ENCODE peak calls at places on chromosomes 12 and 14, in seven cellular contexts. G is endodermal cell; F is psoas muscle; E is lung; B is cardiac muscle cell; I is neural progenitor cell; X is CD4-positive, alpha-beta memory T cell. K is an unnamed sample.
A peak's percentile ranks its signal among the peaks of the same experiment; 100 is the strongest.

GRCh38 chr12:2970744-2971143 is 11.5 kb downstream of the TEAD4 start:
- DNase-seq in G (no peak), F (peak; percentile 41), E (no peak), B (no peak), I (no peak), X (no peak), K (no peak)

GRCh38 chr14:104712881-104713734 is 10.9 kb upstream of the ADSS1 start:
- DNase-seq in G (no peak), F (no peak), E (no peak), B (no peak), I (no peak), X (no peak), K (no peak)

GRCh38 chr12:56104815-56105476 is 587 bp downstream of the PA2G4 start:
- DNase-seq in G (no peak), F (peak; percentile 21), E (no peak), B (no peak), I (no peak), X (no peak), K (no peak)

GRCh38 chr14:24705840-24706239 is 71.8 kb upstream of the GZMB start:
- DNase-seq in G (no peak), F (no peak), E (no peak), B (no peak), I (no peak), X (no peak), K (no peak)

GRCh38 chr14:94935901-94936300 is 166.0 kb upstream of the GSC start:
- DNase-seq in G (no peak), F (no peak), E (no peak), B (no peak), I (no peak), X (no peak), K (no peak)

GRCh38 chr14:105537580-105538474 is 11.4 kb downstream of the TMEM121 start:
- DNase-seq in G (peak; percentile 89), F (peak; percentile 54), E (peak; percentile 59), B (peak; percentile 19), I (peak; percentile 40), X (peak; percentile 73), K (no peak)

GRCh38 chr12:78792052-78792698 is 72.4 kb upstream of the SYT1 start:
- DNase-seq in G (no peak), F (no peak), E (no peak), B (no peak), I (no peak), X (no peak), K (no peak)

GRCh38 chr14:85529803-85530574 is at the start of gene FLRT2:
- DNase-seq in G (peak; percentile 84), F (peak; percentile 61), E (no peak), B (peak; percentile 88), I (peak; percentile 62), X (no peak), K (peak; percentile 40)

GRCh38 chr14:75711134-75711795 is 50.2 kb downstream of the TTLL5 start:
- DNase-seq in G (peak; percentile 67), F (no peak), E (no peak), B (peak; percentile 80), I (peak; percentile 59), X (no peak), K (peak; percentile 39)

GRCh38 chr12:116012757-116013156 is 264.7 kb downstream of the MED13L start:
- DNase-seq in G (no peak), F (no peak), E (no peak), B (no peak), I (no peak), X (no peak), K (no peak)

GRCh38 chr12:51343201-51343600 is 3.3 kb downstream of the CELA1 start:
- DNase-seq in G (no peak), F (no peak), E (no peak), B (no peak), I (no peak), X (no peak), K (no peak)

GRCh38 chr12:1518763-1519516 is 75.4 kb downstream of the FBXL14 start:
- DNase-seq in G (peak; percentile 70), F (no peak), E (no peak), B (peak; percentile 65), I (no peak), X (no peak), K (no peak)

GRCh38 chr12:125954362-125954761 is 889.1 kb downstream of the AACS start:
- DNase-seq in G (peak; percentile 67), F (no peak), E (no peak), B (no peak), I (peak; percentile 6), X (no peak), K (no peak)

GRCh38 chr12:5258498-5258897 is 173.4 kb upstream of the NTF3 start:
- DNase-seq in G (no peak), F (no peak), E (no peak), B (peak; percentile 34), I (no peak), X (no peak), K (no peak)

GRCh38 chr14:100883789-100884101 is 19.8 kb downstream of the RTL1 start:
- DNase-seq in G (no peak), F (no peak), E (no peak), B (no peak), I (no peak), X (no peak), K (no peak)

GRCh38 chr12:124805876-124806668 is 57.6 kb downstream of the SCARB1 start:
- DNase-seq in G (no peak), F (no peak), E (no peak), B (no peak), I (no peak), X (no peak), K (no peak)

GRCh38 chr12:47964102-47964723 is 817 bp downstream of the TMEM106C start:
- DNase-seq in G (peak; percentile 81), F (no peak), E (no peak), B (peak; percentile 18), I (peak; percentile 45), X (no peak), K (peak; percentile 44)

GRCh38 chr12:48542300-48542928 is 17.0 kb downstream of the OR8S1 start:
- DNase-seq in G (peak; percentile 86), F (no peak), E (peak; percentile 50), B (peak; percentile 53), I (peak; percentile 45), X (peak; percentile 14), K (no peak)

GRCh38 chr14:105151131-105151837 is 17.3 kb downstream of the JAG2 start:
- DNase-seq in G (peak; percentile 37), F (peak; percentile 12), E (no peak), B (no peak), I (no peak), X (no peak), K (no peak)

GRCh38 chr12:54285150-54286041 is 4.9 kb downstream of the HNRNPA1 start:
- DNase-seq in G (no peak), F (no peak), E (no peak), B (no peak), I (no peak), X (no peak), K (no peak)

GRCh38 chr12:54280401-54281260 is at the start of gene HNRNPA1:
- DNase-seq in G (peak; percentile 99), F (peak; percentile 93), E (peak; percentile 97), B (peak; percentile 100), I (peak; percentile 99), X (peak; percentile 95), K (peak; percentile 94)

GRCh38 chr12:54286042-54286931 is 5.8 kb downstream of the HNRNPA1 start:
- DNase-seq in G (peak; percentile 75), F (no peak), E (no peak), B (peak; percentile 49), I (no peak), X (no peak), K (no peak)

GRCh38 chr12:54279632-54280400 is at the start of gene CBX5:
- DNase-seq in G (peak; percentile 100), F (peak; percentile 99), E (peak; percentile 99), B (peak; percentile 100), I (peak; percentile 100), X (peak; percentile 99), K (peak; percentile 99)

DNA sequence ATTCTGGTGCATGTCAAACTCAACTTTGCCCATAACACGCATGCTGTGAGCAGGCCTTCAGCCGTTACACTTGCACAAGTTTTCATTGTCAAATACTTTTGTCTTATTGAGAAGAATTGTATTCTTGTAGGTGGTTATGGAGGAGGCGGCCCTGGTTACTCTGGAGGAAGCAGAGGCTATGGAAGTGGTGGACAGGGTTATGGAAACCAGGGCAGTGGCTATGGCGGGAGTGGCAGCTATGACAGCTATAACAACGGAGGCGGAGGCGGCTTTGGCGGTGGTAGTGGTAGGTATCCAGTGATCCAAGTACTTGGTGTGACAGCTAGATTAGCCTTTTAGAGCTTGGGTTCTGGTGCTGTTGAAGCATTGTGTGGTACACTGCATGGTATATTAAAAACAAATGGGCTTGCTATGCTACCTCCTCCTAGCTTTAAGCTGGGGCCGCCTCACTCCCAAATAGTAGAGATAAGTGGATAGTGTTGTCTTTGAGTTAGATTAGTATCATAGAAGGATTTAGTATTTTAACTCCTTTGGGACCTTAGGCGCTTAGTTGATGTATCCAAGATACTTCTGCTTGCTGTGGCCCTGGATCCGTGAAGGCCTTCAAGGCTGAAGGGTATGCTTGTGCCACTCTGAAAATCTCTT is 2.5 kb downstream of the HNRNPA1 start:
- DNase-seq in G (no peak), F (no peak), E (no peak), B (no peak), I (no peak), X (no peak), K (no peak)
- H3K27ac ChIP-seq in G (no peak overlapping the region), F (peak overlapping the region; percentile 41), E (no peak overlapping the region), B (peak overlapping the region; percentile 50), I (peak overlapping the region; percentile 68), X (peak overlapping the region; percentile 92), K (peak overlapping the region; percentile 98)

GRCh38 chr14:99873653-99874052 is 80.4 kb downstream of the EML1 start:
- DNase-seq in G (no peak), F (no peak), E (no peak), B (no peak), I (no peak), X (no peak), K (no peak)
- H3K27ac ChIP-seq in G (no peak overlapping the region), F (no peak overlapping the region), E (no peak overlapping the region), B (no peak overlapping the region), I (peak overlapping the region; percentile 95), X (no peak overlapping the region), K (no peak overlapping the region)

GRCh38 chr12:104462325-104462724 is 5.6 kb downstream of the CHST11 start:
- DNase-seq in G (no peak), F (no peak), E (no peak), B (no peak), I (no peak), X (no peak), K (no peak)

GRCh38 chr12:104463371-104463770 is 6.6 kb downstream of the CHST11 start:
- DNase-seq in G (no peak), F (no peak), E (no peak), B (no peak), I (no peak), X (no peak), K (no peak)

GRCh38 chr12:104464899-104465298 is 8.2 kb downstream of the CHST11 start:
- DNase-seq in G (no peak), F (no peak), E (peak; percentile 61), B (no peak), I (no peak), X (no peak), K (no peak)

GRCh38 chr12:104460973-104461693 is 4.4 kb downstream of the CHST11 start:
- DNase-seq in G (peak; percentile 47), F (no peak), E (no peak), B (no peak), I (no peak), X (no peak), K (no peak)

GRCh38 chr12:104462931-104463339 is 6.2 kb downstream of the CHST11 start:
- DNase-seq in G (no peak), F (no peak), E (no peak), B (no peak), I (no peak), X (peak; percentile 58), K (no peak)
- H3K27ac ChIP-seq in G (no peak overlapping the region), F (no peak overlapping the region), E (no peak overlapping the region), B (peak overlapping the region; percentile 68), I (no peak overlapping the region), X (peak overlapping the region; percentile 62), K (peak overlapping the region; percentile 24)

GRCh38 chr12:130083002-130083401 is 79.3 kb upstream of the FZD10 start:
- DNase-seq in G (no peak), F (no peak), E (no peak), B (no peak), I (no peak), X (no peak), K (no peak)
- H3K27ac ChIP-seq in G (no peak overlapping the region), F (no peak overlapping the region), E (no peak overlapping the region), B (no peak overlapping the region), I (no peak overlapping the region), X (no peak overlapping the region), K (no peak overlapping the region)

K was measured in uterus.